ENCODE peak calls at places on chromosomes 12 and 14, in four cellular contexts. One of them, this sample, is unnamed.

GRCh38 chr14:20456971-20457370 is 1.9 kb downstream of the APEX1 start:
- DNase-seq in brain microvascular endothelial cell: no peak
- DNase-seq in kidney: no peak
- DNase-seq in foreskin keratinocyte: no peak
- DNase-seq in this sample: no peak

GRCh38 chr14:64421166-64421565 is 33.0 kb downstream of the MTHFD1 start:
- DNase-seq in brain microvascular endothelial cell: peak
- DNase-seq in kidney: no peak
- DNase-seq in foreskin keratinocyte: no peak
- DNase-seq in this sample: peak

GRCh38 chr12:13595536-13596450 is 385.6 kb downstream of the GRIN2B start:
- DNase-seq in brain microvascular endothelial cell: no peak
- DNase-seq in kidney: no peak
- DNase-seq in foreskin keratinocyte: no peak
- DNase-seq in this sample: no peak

GRCh38 chr12:56087220-56087619 is 7.3 kb downstream of the ERBB3 start:
- DNase-seq in brain microvascular endothelial cell: no peak
- DNase-seq in kidney: peak
- DNase-seq in foreskin keratinocyte: no peak
- DNase-seq in this sample: no peak

GRCh38 chr14:56046546-56046945 is 71.7 kb upstream of the PELI2 start:
- DNase-seq in brain microvascular endothelial cell: no peak
- DNase-seq in kidney: no peak
- DNase-seq in foreskin keratinocyte: no peak
- DNase-seq in this sample: no peak

GRCh38 chr14:95044463-95045254 is 112.7 kb downstream of the DICER1 start:
- DNase-seq in brain microvascular endothelial cell: no peak
- DNase-seq in kidney: peak
- DNase-seq in foreskin keratinocyte: no peak
- DNase-seq in this sample: no peak

GRCh38 chr12:15644700-15645099 is 144.5 kb downstream of the EPS8 start:
- DNase-seq in brain microvascular endothelial cell: no peak
- DNase-seq in kidney: no peak
- DNase-seq in foreskin keratinocyte: no peak
- DNase-seq in this sample: no peak

GRCh38 chr12:126447346-126447745 is 1382.1 kb downstream of the AACS start:
- DNase-seq in brain microvascular endothelial cell: no peak
- DNase-seq in kidney: no peak
- DNase-seq in foreskin keratinocyte: no peak
- DNase-seq in this sample: no peak

GRCh38 chr12:86261606-86262005 is 5.4 kb upstream of the MGAT4C start:
- DNase-seq in brain microvascular endothelial cell: no peak
- DNase-seq in kidney: no peak
- DNase-seq in foreskin keratinocyte: no peak
- DNase-seq in this sample: no peak

GRCh38 chr12:92673756-92674155 is 29.0 kb upstream of the PLEKHG7 start:
- DNase-seq in brain microvascular endothelial cell: no peak
- DNase-seq in kidney: no peak
- DNase-seq in foreskin keratinocyte: no peak
- DNase-seq in this sample: no peak

GRCh38 chr12:120164293-120164692 is 30.2 kb downstream of the GCN1 start:
- DNase-seq in brain microvascular endothelial cell: no peak
- DNase-seq in kidney: no peak
- DNase-seq in foreskin keratinocyte: no peak
- DNase-seq in this sample: no peak

GRCh38 chr12:108201808-108202207 is 72.7 kb downstream of the WSCD2 start:
- DNase-seq in brain microvascular endothelial cell: no peak
- DNase-seq in kidney: no peak
- DNase-seq in foreskin keratinocyte: no peak
- DNase-seq in this sample: no peak

GRCh38 chr12:52139579-52140062 is 52.2 kb downstream of the KRT80 start:
- DNase-seq in brain microvascular endothelial cell: no peak
- DNase-seq in kidney: no peak
- DNase-seq in foreskin keratinocyte: no peak
- DNase-seq in this sample: peak

DNA sequence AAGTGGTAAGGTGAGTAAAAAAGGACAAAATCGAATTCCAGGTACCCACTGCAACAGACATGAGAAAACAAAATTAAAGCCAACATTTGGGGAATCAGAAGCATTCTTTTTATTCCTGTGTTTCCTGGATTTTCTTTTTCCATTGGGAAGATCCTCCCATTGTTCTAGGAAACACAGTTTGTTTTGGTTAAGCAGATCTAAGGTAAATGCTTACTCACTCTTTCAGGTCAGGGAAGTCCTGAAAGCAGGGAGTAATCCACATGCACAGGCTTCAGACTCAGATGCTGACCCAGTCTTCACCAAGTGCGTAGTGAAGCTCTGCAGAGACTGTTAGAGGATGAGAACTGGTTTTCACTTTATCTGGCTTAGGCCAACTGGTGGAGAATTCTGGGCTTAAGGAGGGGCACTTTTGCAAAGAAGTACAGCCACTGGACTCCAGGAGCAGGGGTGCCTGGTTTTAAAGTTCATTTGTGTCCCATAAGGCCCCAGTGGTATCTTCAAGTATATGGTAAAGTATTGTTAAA is 57.7 kb downstream of the RPAP3 start:
- DNase-seq in brain microvascular endothelial cell: no peak
- DNase-seq in kidney: no peak
- DNase-seq in foreskin keratinocyte: no peak
- DNase-seq in this sample: no peak
- H3K27ac ChIP-seq in brain microvascular endothelial cell: no peak
- H3K27ac ChIP-seq in kidney: no peak
- H3K27ac ChIP-seq in foreskin keratinocyte: no peak
- H3K27ac ChIP-seq in this sample: no peak

GRCh38 chr12:116067892-116068291 is 209.6 kb downstream of the MED13L start:
- DNase-seq in brain microvascular endothelial cell: no peak
- DNase-seq in kidney: no peak
- DNase-seq in foreskin keratinocyte: no peak
- DNase-seq in this sample: no peak
- H3K27ac ChIP-seq in brain microvascular endothelial cell: no peak
- H3K27ac ChIP-seq in kidney: no peak
- H3K27ac ChIP-seq in foreskin keratinocyte: no peak
- H3K27ac ChIP-seq in this sample: no peak

GRCh38 chr12:2751686-2752085 is 43.1 kb upstream of the FKBP4 start:
- DNase-seq in brain microvascular endothelial cell: no peak
- DNase-seq in kidney: no peak
- DNase-seq in foreskin keratinocyte: no peak
- DNase-seq in this sample: no peak

GRCh38 chr12:2753536-2753935 is 41.2 kb upstream of the FKBP4 start:
- DNase-seq in brain microvascular endothelial cell: no peak
- DNase-seq in kidney: no peak
- DNase-seq in foreskin keratinocyte: no peak
- DNase-seq in this sample: no peak

GRCh38 chr12:2752676-2753371 is 41.9 kb upstream of the FKBP4 start:
- DNase-seq in brain microvascular endothelial cell: peak
- DNase-seq in kidney: peak
- DNase-seq in foreskin keratinocyte: peak
- DNase-seq in this sample: peak

GRCh38 chr12:2756756-2757155 is 38.0 kb upstream of the FKBP4 start:
- DNase-seq in brain microvascular endothelial cell: no peak
- DNase-seq in kidney: no peak
- DNase-seq in foreskin keratinocyte: no peak
- DNase-seq in this sample: no peak

DNA sequence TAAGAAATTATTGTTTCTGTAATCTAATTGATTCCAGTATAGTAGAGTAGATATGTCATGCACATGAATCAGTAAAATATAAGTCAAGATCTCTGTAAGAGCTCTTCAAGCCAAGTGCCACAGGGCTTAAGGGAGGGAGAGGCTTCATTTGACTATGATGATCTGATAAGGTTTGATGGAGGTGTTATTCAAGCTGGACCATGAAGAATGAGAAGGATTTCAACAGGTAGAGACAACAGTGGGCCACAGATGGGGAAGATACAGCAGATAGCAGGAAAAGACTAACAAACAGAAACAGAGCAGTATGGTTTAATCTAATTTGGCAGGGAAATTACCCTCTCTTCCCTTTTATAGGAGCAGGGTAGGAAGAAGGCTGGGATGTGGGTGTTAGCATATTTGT is 40.6 kb upstream of the FKBP4 start:
- DNase-seq in brain microvascular endothelial cell: no peak
- DNase-seq in kidney: no peak
- DNase-seq in foreskin keratinocyte: no peak
- DNase-seq in this sample: no peak
- H3K27ac ChIP-seq in brain microvascular endothelial cell: no peak
- H3K27ac ChIP-seq in kidney: no peak
- H3K27ac ChIP-seq in foreskin keratinocyte: no peak
- H3K27ac ChIP-seq in this sample: no peak

GRCh38 chr12:75945581-75945980 is 86.0 kb downstream of the PHLDA1 start:
- DNase-seq in brain microvascular endothelial cell: peak
- DNase-seq in kidney: no peak
- DNase-seq in foreskin keratinocyte: no peak
- DNase-seq in this sample: no peak
- H3K27ac ChIP-seq in brain microvascular endothelial cell: peak
- H3K27ac ChIP-seq in kidney: no peak
- H3K27ac ChIP-seq in foreskin keratinocyte: peak
- H3K27ac ChIP-seq in this sample: peak

DNA sequence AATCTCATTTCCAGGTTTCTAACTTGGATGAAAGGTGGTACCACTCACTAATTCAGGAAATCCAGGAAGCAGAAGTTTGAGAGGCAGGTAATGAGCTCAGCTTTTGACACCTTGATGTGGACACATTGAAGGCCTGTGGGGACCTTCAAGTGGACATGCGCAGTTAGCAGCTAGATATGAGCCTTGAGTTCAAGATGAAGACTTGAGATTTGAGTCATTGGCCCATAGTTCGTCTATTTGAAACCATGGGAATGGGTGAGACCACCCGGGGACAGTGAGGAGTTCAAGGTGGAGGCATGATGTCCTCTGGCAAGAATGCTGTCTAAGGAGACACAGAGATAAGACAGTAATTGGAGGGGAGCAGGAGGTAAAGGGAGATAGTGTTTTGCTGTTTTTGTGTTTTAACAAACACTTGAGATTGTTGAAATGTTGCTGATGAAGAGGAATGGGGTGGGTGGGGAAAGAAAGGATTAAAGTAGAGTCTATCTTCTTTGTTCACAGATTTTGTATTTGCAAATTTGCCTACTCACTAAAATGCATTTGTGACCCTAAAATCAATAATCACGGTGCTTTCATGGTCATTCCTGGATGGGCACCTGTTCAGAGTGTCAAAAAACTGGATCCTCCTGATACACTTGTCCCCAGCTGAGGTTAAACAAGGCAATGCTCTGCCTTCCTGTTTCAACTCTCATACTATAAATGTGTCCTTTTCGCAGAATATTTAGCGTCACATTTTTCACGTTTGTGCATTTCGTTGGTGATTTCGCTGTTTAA is 69.5 kb upstream of the PLXNC1 start:
- DNase-seq in brain microvascular endothelial cell: no peak
- DNase-seq in kidney: no peak
- DNase-seq in foreskin keratinocyte: no peak
- DNase-seq in this sample: no peak
- H3K27ac ChIP-seq in brain microvascular endothelial cell: no peak
- H3K27ac ChIP-seq in kidney: no peak
- H3K27ac ChIP-seq in foreskin keratinocyte: no peak
- H3K27ac ChIP-seq in this sample: no peak

GRCh38 chr12:479161-479560 is 19.4 kb downstream of the B4GALNT3 start:
- DNase-seq in brain microvascular endothelial cell: no peak
- DNase-seq in kidney: no peak
- DNase-seq in foreskin keratinocyte: no peak
- DNase-seq in this sample: no peak
- H3K27ac ChIP-seq in brain microvascular endothelial cell: no peak
- H3K27ac ChIP-seq in kidney: no peak
- H3K27ac ChIP-seq in foreskin keratinocyte: no peak
- H3K27ac ChIP-seq in this sample: no peak

GRCh38 chr12:41368006-41368405 is 179.9 kb downstream of the PDZRN4 start:
- DNase-seq in brain microvascular endothelial cell: no peak
- DNase-seq in kidney: no peak
- DNase-seq in foreskin keratinocyte: no peak
- DNase-seq in this sample: no peak
- H3K27ac ChIP-seq in brain microvascular endothelial cell: no peak
- H3K27ac ChIP-seq in kidney: no peak
- H3K27ac ChIP-seq in foreskin keratinocyte: no peak
- H3K27ac ChIP-seq in this sample: no peak

GRCh38 chr14:48323655-48324054 is 648.2 kb upstream of the MDGA2 start:
- DNase-seq in brain microvascular endothelial cell: peak
- DNase-seq in kidney: no peak
- DNase-seq in foreskin keratinocyte: peak
- DNase-seq in this sample: peak
- H3K27ac ChIP-seq in brain microvascular endothelial cell: no peak
- H3K27ac ChIP-seq in kidney: no peak
- H3K27ac ChIP-seq in foreskin keratinocyte: no peak
- H3K27ac ChIP-seq in this sample: no peak

GRCh38 chr14:42023452-42023851 is 416.8 kb downstream of the LRFN5 start:
- DNase-seq in brain microvascular endothelial cell: no peak
- DNase-seq in kidney: no peak
- DNase-seq in foreskin keratinocyte: no peak
- DNase-seq in this sample: no peak

GRCh38 chr14:42028607-42029006 is 421.9 kb downstream of the LRFN5 start:
- DNase-seq in brain microvascular endothelial cell: no peak
- DNase-seq in kidney: no peak
- DNase-seq in foreskin keratinocyte: no peak
- DNase-seq in this sample: no peak

GRCh38 chr14:42027271-42027670 is 420.6 kb downstream of the LRFN5 start:
- DNase-seq in brain microvascular endothelial cell: no peak
- DNase-seq in kidney: no peak
- DNase-seq in foreskin keratinocyte: peak
- DNase-seq in this sample: no peak
- H3K27ac ChIP-seq in brain microvascular endothelial cell: no peak
- H3K27ac ChIP-seq in kidney: no peak
- H3K27ac ChIP-seq in foreskin keratinocyte: no peak
- H3K27ac ChIP-seq in this sample: no peak

GRCh38 chr14:77305696-77306095 is 15.0 kb downstream of the POMT2 start:
- DNase-seq in brain microvascular endothelial cell: no peak
- DNase-seq in kidney: no peak
- DNase-seq in foreskin keratinocyte: no peak
- DNase-seq in this sample: no peak

GRCh38 chr14:77303417-77304156 is 17.1 kb downstream of the POMT2 start:
- DNase-seq in brain microvascular endothelial cell: peak
- DNase-seq in kidney: no peak
- DNase-seq in foreskin keratinocyte: peak
- DNase-seq in this sample: peak

GRCh38 chr14:77309122-77309521 is 11.6 kb downstream of the POMT2 start:
- DNase-seq in brain microvascular endothelial cell: no peak
- DNase-seq in kidney: no peak
- DNase-seq in foreskin keratinocyte: no peak
- DNase-seq in this sample: no peak

GRCh38 chr14:77307099-77307496 is 13.6 kb downstream of the POMT2 start:
- DNase-seq in brain microvascular endothelial cell: no peak
- DNase-seq in kidney: no peak
- DNase-seq in foreskin keratinocyte: no peak
- DNase-seq in this sample: no peak

GRCh38 chr14:77306406-77307098 is 14.1 kb downstream of the POMT2 start:
- DNase-seq in brain microvascular endothelial cell: no peak
- DNase-seq in kidney: no peak
- DNase-seq in foreskin keratinocyte: no peak
- DNase-seq in this sample: no peak
- H3K27ac ChIP-seq in brain microvascular endothelial cell: peak
- H3K27ac ChIP-seq in kidney: no peak
- H3K27ac ChIP-seq in foreskin keratinocyte: peak
- H3K27ac ChIP-seq in this sample: peak

This sample was measured in RWPE1.